ENCODE peak calls at places on chromosomes 2 and 18, in eight cellular contexts. One of them, this sample, is unnamed.

GRCh38 chr2:166653185-166653813 is 159.2 kb upstream of the SCN7A start:
- DNase-seq in foreskin fibroblast: no peak
- DNase-seq in CD4-positive, CD25-positive, alpha-beta regulatory T cell: no peak
- DNase-seq in cardiac muscle cell: peak; percentile 64
- DNase-seq in lung: no peak
- DNase-seq in adrenal gland: no peak
- DNase-seq in small intestine: no peak
- DNase-seq in cardiac fibroblast: peak; percentile 40
- DNase-seq in this sample: no peak

GRCh38 chr2:118003396-118003824 is 10.5 kb downstream of the CCDC93 start:
- DNase-seq in lung: peak; percentile 60
- DNase-seq in cardiac fibroblast: peak; percentile 91
- DNase-seq in small intestine: peak; percentile 74
- DNase-seq in CD4-positive, CD25-positive, alpha-beta regulatory T cell: peak; percentile 88
- DNase-seq in adrenal gland: peak; percentile 37
- DNase-seq in foreskin fibroblast: peak; percentile 63
- DNase-seq in cardiac muscle cell: peak; percentile 91
- DNase-seq in this sample: peak; percentile 67

GRCh38 chr2:86778957-86779356 is 11.8 kb downstream of the CD8A start:
- DNase-seq in small intestine: no peak
- DNase-seq in adrenal gland: no peak
- DNase-seq in lung: no peak
- DNase-seq in cardiac muscle cell: no peak
- DNase-seq in foreskin fibroblast: no peak
- DNase-seq in cardiac fibroblast: no peak
- DNase-seq in CD4-positive, CD25-positive, alpha-beta regulatory T cell: no peak
- DNase-seq in this sample: no peak

GRCh38 chr18:45231606-45232005 is 383.7 kb upstream of the SLC14A2 start:
- DNase-seq in adrenal gland: no peak
- DNase-seq in foreskin fibroblast: no peak
- DNase-seq in lung: no peak
- DNase-seq in cardiac fibroblast: no peak
- DNase-seq in small intestine: no peak
- DNase-seq in CD4-positive, CD25-positive, alpha-beta regulatory T cell: no peak
- DNase-seq in cardiac muscle cell: no peak
- DNase-seq in this sample: no peak

GRCh38 chr2:129004485-129004884 is 685.8 kb upstream of the HS6ST1 start:
- DNase-seq in adrenal gland: no peak
- DNase-seq in cardiac muscle cell: no peak
- DNase-seq in cardiac fibroblast: no peak
- DNase-seq in CD4-positive, CD25-positive, alpha-beta regulatory T cell: no peak
- DNase-seq in small intestine: peak; percentile 35
- DNase-seq in lung: no peak
- DNase-seq in foreskin fibroblast: no peak
- DNase-seq in this sample: no peak

GRCh38 chr2:120771556-120772208 is 36.0 kb downstream of the GLI2 start:
- DNase-seq in cardiac muscle cell: peak; percentile 86
- DNase-seq in lung: no peak
- DNase-seq in cardiac fibroblast: peak; percentile 86
- DNase-seq in foreskin fibroblast: peak; percentile 93
- DNase-seq in adrenal gland: peak; percentile 46
- DNase-seq in small intestine: no peak
- DNase-seq in CD4-positive, CD25-positive, alpha-beta regulatory T cell: no peak
- DNase-seq in this sample: no peak

GRCh38 chr2:130755234-130756040 is at the start of gene AMER3:
- DNase-seq in adrenal gland: no peak
- DNase-seq in CD4-positive, CD25-positive, alpha-beta regulatory T cell: no peak
- DNase-seq in cardiac muscle cell: no peak
- DNase-seq in cardiac fibroblast: no peak
- DNase-seq in foreskin fibroblast: no peak
- DNase-seq in lung: no peak
- DNase-seq in small intestine: no peak
- DNase-seq in this sample: no peak

GRCh38 chr2:75155115-75155514 is 44.2 kb downstream of the TACR1 start:
- DNase-seq in lung: no peak
- DNase-seq in CD4-positive, CD25-positive, alpha-beta regulatory T cell: no peak
- DNase-seq in cardiac fibroblast: no peak
- DNase-seq in cardiac muscle cell: no peak
- DNase-seq in adrenal gland: no peak
- DNase-seq in small intestine: no peak
- DNase-seq in foreskin fibroblast: peak; percentile 38
- DNase-seq in this sample: no peak

GRCh38 chr2:159053186-159054031 is 85.0 kb downstream of the TANC1 start:
- DNase-seq in CD4-positive, CD25-positive, alpha-beta regulatory T cell: no peak
- DNase-seq in cardiac muscle cell: peak; percentile 96
- DNase-seq in foreskin fibroblast: peak; percentile 69
- DNase-seq in lung: no peak
- DNase-seq in adrenal gland: no peak
- DNase-seq in cardiac fibroblast: peak; percentile 96
- DNase-seq in small intestine: no peak
- DNase-seq in this sample: no peak

GRCh38 chr18:13455960-13456471 is 237.5 kb downstream of the LDLRAD4 start:
- DNase-seq in CD4-positive, CD25-positive, alpha-beta regulatory T cell: peak; percentile 87
- DNase-seq in adrenal gland: no peak
- DNase-seq in small intestine: peak; percentile 15
- DNase-seq in lung: no peak
- DNase-seq in foreskin fibroblast: no peak
- DNase-seq in cardiac muscle cell: no peak
- DNase-seq in cardiac fibroblast: no peak
- DNase-seq in this sample: no peak

GRCh38 chr2:234165421-234165820 is 114.9 kb downstream of the SPP2 start:
- DNase-seq in lung: no peak
- DNase-seq in foreskin fibroblast: no peak
- DNase-seq in small intestine: no peak
- DNase-seq in cardiac fibroblast: peak; percentile 21
- DNase-seq in CD4-positive, CD25-positive, alpha-beta regulatory T cell: no peak
- DNase-seq in cardiac muscle cell: peak; percentile 44
- DNase-seq in adrenal gland: no peak
- DNase-seq in this sample: no peak

GRCh38 chr2:208929894-208930427 is 493.9 kb upstream of the MAP2 start:
- DNase-seq in CD4-positive, CD25-positive, alpha-beta regulatory T cell: no peak
- DNase-seq in lung: no peak
- DNase-seq in small intestine: no peak
- DNase-seq in cardiac fibroblast: no peak
- DNase-seq in cardiac muscle cell: no peak
- DNase-seq in foreskin fibroblast: no peak
- DNase-seq in adrenal gland: no peak
- DNase-seq in this sample: no peak

GRCh38 chr2:148582679-148583511 is 61.7 kb upstream of the EPC2 start:
- DNase-seq in cardiac fibroblast: peak; percentile 7
- DNase-seq in foreskin fibroblast: peak; percentile 11
- DNase-seq in small intestine: no peak
- DNase-seq in cardiac muscle cell: peak; percentile 5
- DNase-seq in CD4-positive, CD25-positive, alpha-beta regulatory T cell: no peak
- DNase-seq in adrenal gland: no peak
- DNase-seq in lung: no peak
- DNase-seq in this sample: no peak

GRCh38 chr2:66532972-66533868 is 98.3 kb downstream of the MEIS1 start:
- DNase-seq in lung: no peak
- DNase-seq in small intestine: no peak
- DNase-seq in CD4-positive, CD25-positive, alpha-beta regulatory T cell: no peak
- DNase-seq in adrenal gland: peak; percentile 36
- DNase-seq in cardiac muscle cell: peak; percentile 45
- DNase-seq in cardiac fibroblast: peak; percentile 67
- DNase-seq in foreskin fibroblast: no peak
- DNase-seq in this sample: no peak

GRCh38 chr18:79796531-79797390 is 977 bp upstream of the KCNG2 start:
- DNase-seq in cardiac fibroblast: peak; percentile 64
- DNase-seq in cardiac muscle cell: peak; percentile 73
- DNase-seq in foreskin fibroblast: no peak
- DNase-seq in CD4-positive, CD25-positive, alpha-beta regulatory T cell: no peak
- DNase-seq in lung: no peak
- DNase-seq in adrenal gland: no peak
- DNase-seq in small intestine: no peak
- DNase-seq in this sample: no peak

GRCh38 chr18:79798999-79799370 is 1.2 kb downstream of the KCNG2 start:
- DNase-seq in CD4-positive, CD25-positive, alpha-beta regulatory T cell: no peak
- DNase-seq in cardiac fibroblast: peak; percentile 33
- DNase-seq in cardiac muscle cell: peak; percentile 21
- DNase-seq in foreskin fibroblast: no peak
- DNase-seq in small intestine: peak; percentile 84
- DNase-seq in adrenal gland: no peak
- DNase-seq in lung: no peak
- DNase-seq in this sample: no peak

GRCh38 chr18:79796016-79796415 is 1.7 kb upstream of the KCNG2 start:
- DNase-seq in foreskin fibroblast: no peak
- DNase-seq in adrenal gland: no peak
- DNase-seq in small intestine: no peak
- DNase-seq in cardiac muscle cell: peak; percentile 10
- DNase-seq in lung: no peak
- DNase-seq in cardiac fibroblast: peak; percentile 17
- DNase-seq in CD4-positive, CD25-positive, alpha-beta regulatory T cell: no peak
- DNase-seq in this sample: no peak

GRCh38 chr18:79798346-79798998 is 734 bp downstream of the KCNG2 start:
- DNase-seq in foreskin fibroblast: no peak
- DNase-seq in CD4-positive, CD25-positive, alpha-beta regulatory T cell: no peak
- DNase-seq in cardiac fibroblast: peak; percentile 5
- DNase-seq in adrenal gland: no peak
- DNase-seq in lung: no peak
- DNase-seq in cardiac muscle cell: peak; percentile 15
- DNase-seq in small intestine: peak; percentile 5
- DNase-seq in this sample: no peak

DNA sequence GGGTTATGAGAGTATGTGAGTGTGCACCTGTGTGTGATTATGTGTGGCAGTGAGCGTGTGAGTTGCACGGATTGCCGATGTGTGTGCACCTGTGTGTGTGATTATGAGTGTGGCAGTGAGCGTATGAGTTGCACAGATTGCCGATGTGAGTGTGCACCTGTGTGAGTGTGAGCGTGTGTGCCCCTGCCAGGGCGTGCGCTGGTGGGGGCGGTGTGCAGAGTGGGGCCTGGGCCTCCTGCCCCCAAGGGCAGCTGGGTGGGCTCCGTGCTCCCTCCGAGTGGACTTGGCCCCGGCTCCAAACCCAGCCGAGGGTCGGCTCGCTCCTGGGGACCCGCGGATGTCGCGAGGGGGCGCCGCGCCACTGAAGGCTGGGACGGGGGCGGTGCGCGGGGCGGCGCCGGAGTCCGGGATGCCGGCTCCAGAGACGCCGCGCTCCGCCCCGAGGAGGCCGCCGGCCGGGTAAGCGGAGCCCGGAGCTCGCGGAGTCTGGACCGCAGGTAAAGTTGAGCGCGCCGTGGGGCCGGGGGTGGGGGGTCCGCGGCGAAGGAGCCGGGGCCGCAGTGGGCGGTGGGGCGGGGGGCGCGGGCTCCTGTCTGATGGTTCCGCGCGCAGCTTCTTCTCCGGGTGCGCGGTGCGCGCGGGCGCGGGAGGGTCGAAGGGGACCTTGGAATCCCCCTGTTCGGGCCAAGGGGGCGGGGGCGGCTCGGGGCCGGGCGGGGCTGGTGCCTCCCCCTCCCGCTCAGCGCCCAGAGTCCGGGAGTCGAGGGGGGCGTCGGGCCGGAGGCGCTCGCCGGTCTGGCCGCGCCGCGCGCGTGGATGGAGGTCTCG is at the start of gene KCNG2:
- DNase-seq in cardiac fibroblast: peak; percentile 53
- DNase-seq in small intestine: peak; percentile 34
- DNase-seq in CD4-positive, CD25-positive, alpha-beta regulatory T cell: peak; percentile 10
- DNase-seq in adrenal gland: no peak
- DNase-seq in foreskin fibroblast: no peak
- DNase-seq in lung: no peak
- DNase-seq in cardiac muscle cell: peak; percentile 47
- DNase-seq in this sample: no peak
- H3K4me3 ChIP-seq in cardiac fibroblast: peak within 1 kb of the TSS; percentile 58
- H3K4me3 ChIP-seq in small intestine: no peak within 1 kb of the TSS
- H3K4me3 ChIP-seq in CD4-positive, CD25-positive, alpha-beta regulatory T cell: no peak within 1 kb of the TSS
- H3K4me3 ChIP-seq in adrenal gland: no peak within 1 kb of the TSS
- H3K4me3 ChIP-seq in foreskin fibroblast: no peak within 1 kb of the TSS
- H3K4me3 ChIP-seq in lung: peak within 1 kb of the TSS; percentile 13
- H3K4me3 ChIP-seq in cardiac muscle cell: peak within 1 kb of the TSS; percentile 33
- H3K4me3 ChIP-seq in this sample: no peak within 1 kb of the TSS

GRCh38 chr18:3599861-3600260 is 149.9 kb downstream of the TGIF1 start:
- DNase-seq in adrenal gland: no peak
- DNase-seq in lung: no peak
- DNase-seq in cardiac fibroblast: no peak
- DNase-seq in foreskin fibroblast: no peak
- DNase-seq in CD4-positive, CD25-positive, alpha-beta regulatory T cell: no peak
- DNase-seq in small intestine: no peak
- DNase-seq in cardiac muscle cell: no peak
- DNase-seq in this sample: no peak
- H3K4me3 ChIP-seq in adrenal gland: no peak overlapping the region
- H3K4me3 ChIP-seq in lung: no peak overlapping the region
- H3K4me3 ChIP-seq in cardiac fibroblast: no peak overlapping the region
- H3K4me3 ChIP-seq in foreskin fibroblast: no peak overlapping the region
- H3K4me3 ChIP-seq in CD4-positive, CD25-positive, alpha-beta regulatory T cell: no peak overlapping the region
- H3K4me3 ChIP-seq in small intestine: no peak overlapping the region
- H3K4me3 ChIP-seq in cardiac muscle cell: no peak overlapping the region
- H3K4me3 ChIP-seq in this sample: no peak overlapping the region

DNA sequence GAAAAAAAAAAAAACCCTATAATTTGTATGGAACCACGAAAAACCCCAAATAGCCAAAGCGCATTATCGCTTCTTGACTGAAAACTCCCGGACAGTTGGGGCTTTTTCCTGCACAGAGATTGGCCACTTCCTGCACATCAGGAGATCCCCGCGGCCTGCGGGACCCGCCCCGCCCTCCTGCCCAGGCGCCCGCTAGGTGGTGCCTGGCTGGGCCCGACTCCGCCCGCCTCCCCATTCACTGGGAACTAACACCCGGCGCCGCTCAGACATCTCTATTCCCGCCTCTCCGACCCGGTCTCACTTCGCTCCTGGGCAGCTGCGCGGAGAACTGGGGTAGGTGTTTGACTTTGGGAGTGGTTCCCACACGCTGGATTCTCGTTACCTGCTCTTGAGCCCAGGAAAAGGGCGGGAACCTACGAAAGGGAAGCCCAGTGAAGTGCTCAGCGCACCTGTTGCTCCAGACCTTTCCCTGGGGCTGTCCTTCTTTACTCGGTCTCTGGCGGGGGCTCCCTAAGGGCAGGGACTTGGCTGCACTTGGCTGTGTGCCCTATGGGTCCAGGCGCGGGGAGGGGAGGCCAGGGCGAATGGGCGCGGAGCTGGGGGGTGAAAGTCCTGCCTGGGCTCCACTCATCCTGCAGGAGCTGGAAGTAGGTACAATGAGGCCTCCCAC is at the start of gene HMSD:
- DNase-seq in cardiac fibroblast: peak; percentile 36
- DNase-seq in foreskin fibroblast: no peak
- DNase-seq in CD4-positive, CD25-positive, alpha-beta regulatory T cell: peak; percentile 20
- DNase-seq in small intestine: peak; percentile 46
- DNase-seq in cardiac muscle cell: peak; percentile 47
- DNase-seq in adrenal gland: no peak
- DNase-seq in lung: peak; percentile 74
- DNase-seq in this sample: no peak
- H3K4me3 ChIP-seq in cardiac fibroblast: peak within 1 kb of the TSS; percentile 41
- H3K4me3 ChIP-seq in foreskin fibroblast: peak within 1 kb of the TSS; percentile 49
- H3K4me3 ChIP-seq in CD4-positive, CD25-positive, alpha-beta regulatory T cell: peak within 1 kb of the TSS; percentile 33
- H3K4me3 ChIP-seq in small intestine: no peak within 1 kb of the TSS
- H3K4me3 ChIP-seq in cardiac muscle cell: peak within 1 kb of the TSS; percentile 15
- H3K4me3 ChIP-seq in adrenal gland: no peak within 1 kb of the TSS
- H3K4me3 ChIP-seq in lung: peak within 1 kb of the TSS; percentile 4
- H3K4me3 ChIP-seq in this sample: peak within 1 kb of the TSS; percentile 97

DNA sequence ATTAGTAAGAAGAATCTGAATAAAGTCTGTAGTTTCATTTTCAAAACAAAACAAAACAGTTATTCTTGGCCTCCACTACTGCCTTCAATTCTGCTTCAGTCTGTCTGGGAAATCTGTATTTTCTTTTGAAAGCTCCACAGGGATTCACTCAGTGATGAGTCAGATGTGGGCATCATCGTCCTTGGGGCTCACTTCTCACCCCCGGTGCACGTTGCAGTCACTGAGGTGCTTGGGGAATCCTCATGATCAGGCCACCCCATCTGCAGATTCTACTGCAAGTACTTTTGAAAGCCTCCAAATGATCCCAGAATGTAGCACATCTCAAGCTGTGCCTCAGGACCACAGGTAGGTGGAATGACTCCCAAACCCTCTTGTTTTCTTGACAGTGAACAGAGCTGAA is 34.3 kb downstream of the LPIN2 start:
- DNase-seq in foreskin fibroblast: peak; percentile 78
- DNase-seq in small intestine: no peak
- DNase-seq in cardiac muscle cell: peak; percentile 51
- DNase-seq in adrenal gland: peak; percentile 90
- DNase-seq in lung: no peak
- DNase-seq in cardiac fibroblast: peak; percentile 47
- DNase-seq in CD4-positive, CD25-positive, alpha-beta regulatory T cell: no peak
- DNase-seq in this sample: no peak
- H3K4me3 ChIP-seq in foreskin fibroblast: no peak overlapping the region
- H3K4me3 ChIP-seq in small intestine: no peak overlapping the region
- H3K4me3 ChIP-seq in cardiac muscle cell: no peak overlapping the region
- H3K4me3 ChIP-seq in adrenal gland: no peak overlapping the region
- H3K4me3 ChIP-seq in lung: no peak overlapping the region
- H3K4me3 ChIP-seq in cardiac fibroblast: no peak overlapping the region
- H3K4me3 ChIP-seq in CD4-positive, CD25-positive, alpha-beta regulatory T cell: peak overlapping the region; percentile 98
- H3K4me3 ChIP-seq in this sample: peak overlapping the region; percentile 29

This sample was measured in GM12864.